ENCODE peak calls at places on chromosomes 7 and 10, in six cellular contexts. I is keratinocyte; L is neuronal stem cell; O is CD8-positive, alpha-beta T cell; Y is ascending aorta; X is A549. U is an unnamed sample.

GRCh38 chr7:5210751-5211338 is 20.8 kb downstream of the WIPI2 start:
- DNase-seq in I (no peak), L (no peak), O (no peak), Y (no peak), X (no peak), U (no peak)

GRCh38 chr10:112653851-112654250 is 206.8 kb downstream of the VTI1A start:
- DNase-seq in I (no peak), L (no peak), O (no peak), Y (no peak), X (no peak), U (no peak)

GRCh38 chr7:38292442-38292841 is 19.0 kb upstream of the TARP start:
- DNase-seq in I (no peak), L (no peak), O (no peak), Y (no peak), X (no peak), U (no peak)

GRCh38 chr7:8177109-8177933 is 84.6 kb downstream of the ICA1 start:
- DNase-seq in I (no peak), L (no peak), O (no peak), Y (no peak), X (no peak), U (no peak)

GRCh38 chr7:148914208-148914777 is 30.2 kb upstream of the EZH2 start:
- DNase-seq in I (no peak), L (no peak), O (no peak), Y (no peak), X (peak; percentile 18), U (no peak)

GRCh38 chr7:80781561-80781979 is 137.3 kb downstream of the SEMA3C start:
- DNase-seq in I (peak; percentile 55), L (no peak), O (no peak), Y (no peak), X (peak; percentile 76), U (peak; percentile 84)

GRCh38 chr7:43612599-43613589 is 30.0 kb downstream of the STK17A start:
- DNase-seq in I (no peak), L (no peak), O (no peak), Y (no peak), X (no peak), U (no peak)

GRCh38 chr10:112565434-112566053 is 118.5 kb downstream of the VTI1A start:
- DNase-seq in I (peak; percentile 23), L (peak; percentile 58), O (no peak), Y (no peak), X (peak; percentile 81), U (no peak)

GRCh38 chr7:434891-435486 is 84.7 kb downstream of the PDGFA start:
- DNase-seq in I (no peak), L (no peak), O (no peak), Y (no peak), X (no peak), U (no peak)

GRCh38 chr7:116911799-116912198 is 41.5 kb upstream of the ST7 start:
- DNase-seq in I (no peak), L (no peak), O (no peak), Y (no peak), X (no peak), U (no peak)

GRCh38 chr10:60114765-60115586 is 208.6 kb upstream of the CCDC6 start:
- DNase-seq in I (no peak), L (peak; percentile 31), O (no peak), Y (no peak), X (peak; percentile 58), U (no peak)

GRCh38 chr7:69411018-69411417 is 187.3 kb upstream of the AUTS2 start:
- DNase-seq in I (no peak), L (no peak), O (no peak), Y (no peak), X (no peak), U (no peak)

GRCh38 chr10:70679498-70679897 is 7.2 kb downstream of the ADAMTS14 start:
- DNase-seq in I (no peak), L (no peak), O (no peak), Y (no peak), X (no peak), U (no peak)

GRCh38 chr10:30829921-30830671 is 200.5 kb upstream of the LYZL2 start:
- DNase-seq in I (no peak), L (no peak), O (no peak), Y (no peak), X (no peak), U (no peak)

GRCh38 chr7:154990964-154991514 is 11.9 kb downstream of the PAXIP1 start:
- DNase-seq in I (no peak), L (no peak), O (no peak), Y (no peak), X (no peak), U (no peak)

GRCh38 chr10:70321897-70322890 is 38.4 kb upstream of the NPFFR1 start:
- DNase-seq in I (no peak), L (no peak), O (no peak), Y (no peak), X (no peak), U (no peak)

GRCh38 chr10:95290801-95291633 is at the start of gene PDLIM1:
- DNase-seq in I (no peak), L (no peak), O (peak; percentile 9), Y (no peak), X (peak; percentile 72), U (peak; percentile 59)

GRCh38 chr10:29736325-29737208 is 101.8 kb upstream of the SVIL start:
- DNase-seq in I (no peak), L (peak; percentile 58), O (no peak), Y (no peak), X (peak; percentile 53), U (peak; percentile 46)

GRCh38 chr10:71998840-71999194 is 34.6 kb downstream of the CHST3 start:
- DNase-seq in I (peak; percentile 87), L (no peak), O (no peak), Y (no peak), X (peak; percentile 60), U (no peak)

GRCh38 chr10:122343936-122344335 is 30.6 kb upstream of the PLEKHA1 start:
- DNase-seq in I (no peak), L (no peak), O (no peak), Y (no peak), X (no peak), U (no peak)

GRCh38 chr10:70125918-70126590 is 6.6 kb downstream of the AIFM2 start:
- DNase-seq in I (no peak), L (no peak), O (no peak), Y (no peak), X (no peak), U (no peak)

GRCh38 chr7:50394315-50394714 is 55.8 kb downstream of the FIGNL1 start:
- DNase-seq in I (no peak), L (no peak), O (no peak), Y (no peak), X (no peak), U (no peak)
- H3K4me1 ChIP-seq in I (no peaks in the 10 kb centered on the region), L (no peaks in the 10 kb centered on the region), O (peaks cover 86% of the 10 kb centered on the region), Y (no peaks in the 10 kb centered on the region), X (no peaks in the 10 kb centered on the region), U (no peaks in the 10 kb centered on the region)

GRCh38 chr7:129949292-129950133 is 3.2 kb downstream of the UBE2H start:
- DNase-seq in I (no peak), L (peak; percentile 60), O (no peak), Y (no peak), X (no peak), U (no peak)

GRCh38 chr7:129948338-129948737 is 4.4 kb downstream of the UBE2H start:
- DNase-seq in I (no peak), L (no peak), O (no peak), Y (no peak), X (no peak), U (peak; percentile 13)

GRCh38 chr7:129947701-129948100 is 5.1 kb downstream of the UBE2H start:
- DNase-seq in I (no peak), L (no peak), O (no peak), Y (peak; percentile 23), X (no peak), U (no peak)

GRCh38 chr7:129950191-129950940 is 2.4 kb downstream of the UBE2H start:
- DNase-seq in I (no peak), L (peak; percentile 33), O (no peak), Y (no peak), X (no peak), U (no peak)

DNA sequence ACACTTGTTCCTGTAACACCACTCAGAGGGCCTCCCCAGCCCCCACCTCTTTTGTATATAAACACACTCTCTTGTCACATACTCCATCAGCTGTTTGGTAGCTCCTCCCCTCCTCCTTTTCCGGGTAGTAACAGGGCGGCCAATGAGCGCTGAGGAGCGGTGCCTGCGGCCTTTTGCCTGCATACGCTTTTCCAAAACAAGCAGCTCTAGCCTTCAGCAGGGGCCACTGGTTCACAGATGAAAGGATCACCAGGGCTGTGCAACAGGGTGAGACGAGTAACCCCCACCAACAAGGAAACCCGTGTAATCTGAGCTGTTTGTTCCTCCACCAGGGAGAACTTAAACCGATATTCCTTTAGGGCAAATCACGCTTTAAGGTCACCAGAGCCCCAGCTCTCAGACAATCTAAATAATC is 3.9 kb downstream of the UBE2H start:
- DNase-seq in I (no peak), L (peak; percentile 81), O (peak; percentile 71), Y (peak; percentile 79), X (peak; percentile 94), U (peak; percentile 91)
- H3K4me1 ChIP-seq in I (peaks cover 23% of the 10 kb centered on the region), L (peaks cover 9% of the 10 kb centered on the region), O (peaks cover 42% of the 10 kb centered on the region), Y (peaks cover 8% of the 10 kb centered on the region), X (peaks cover 32% of the 10 kb centered on the region), U (no peaks in the 10 kb centered on the region)

GRCh38 chr10:80171248-80171660 is 34.1 kb downstream of the ANXA11 start:
- DNase-seq in I (peak; percentile 40), L (no peak), O (no peak), Y (no peak), X (no peak), U (peak; percentile 41)
- H3K4me1 ChIP-seq in I (peaks cover 25% of the 10 kb centered on the region), L (peaks cover 4% of the 10 kb centered on the region), O (peaks cover 6% of the 10 kb centered on the region), Y (peaks cover 15% of the 10 kb centered on the region), X (no peaks in the 10 kb centered on the region), U (no peaks in the 10 kb centered on the region)

GRCh38 chr10:6086375-6087233 is 2.2 kb upstream of the RBM17 start:
- DNase-seq in I (peak; percentile 50), L (peak; percentile 62), O (peak; percentile 81), Y (peak; percentile 60), X (peak; percentile 93), U (peak; percentile 69)

GRCh38 chr10:6092731-6093130 is 3.9 kb downstream of the RBM17 start:
- DNase-seq in I (no peak), L (no peak), O (no peak), Y (no peak), X (no peak), U (no peak)

GRCh38 chr10:6091630-6092029 is 2.8 kb downstream of the RBM17 start:
- DNase-seq in I (no peak), L (no peak), O (no peak), Y (no peak), X (no peak), U (no peak)

GRCh38 chr10:6089334-6090219 is 743 bp downstream of the RBM17 start:
- DNase-seq in I (peak; percentile 25), L (peak; percentile 26), O (no peak), Y (no peak), X (no peak), U (no peak)

DNA sequence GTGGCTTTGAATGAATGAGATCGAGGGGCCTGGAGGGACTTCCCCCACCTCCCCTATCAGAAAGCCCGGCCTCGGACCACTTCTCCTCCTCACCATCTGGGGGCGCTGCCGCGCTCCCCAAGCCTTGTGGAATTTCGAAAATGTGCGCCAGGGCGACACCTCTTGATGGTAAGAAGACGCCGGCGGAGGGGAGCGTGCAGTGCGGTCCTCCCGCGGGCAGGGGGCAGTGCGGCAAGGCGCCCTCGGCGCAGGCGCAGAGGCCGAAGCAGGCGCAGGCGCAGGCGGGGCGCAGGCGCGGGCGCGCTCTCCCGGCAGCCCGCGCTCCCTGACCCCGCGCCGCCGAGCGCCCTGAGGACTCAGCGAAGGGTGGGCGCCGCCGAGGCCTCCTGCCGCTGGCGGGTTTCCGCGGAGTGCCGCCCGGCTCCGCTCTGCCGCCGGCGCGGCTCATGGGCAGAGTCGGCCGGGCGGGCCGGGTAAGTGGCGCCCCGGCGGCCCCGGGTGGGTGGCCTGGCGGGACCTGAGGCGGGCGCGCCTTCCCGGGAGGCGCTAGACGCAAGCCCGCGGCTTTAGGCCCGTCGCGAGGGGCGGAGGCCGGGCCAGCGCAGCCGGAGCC is at the start of gene RBM17:
- DNase-seq in I (peak; percentile 78), L (peak; percentile 98), O (peak; percentile 98), Y (peak; percentile 86), X (peak; percentile 97), U (peak; percentile 95)
- H3K4me1 ChIP-seq in I (peaks cover 17% of the 10 kb centered on the region), L (peaks cover 5% of the 10 kb centered on the region), O (peaks cover 48% of the 10 kb centered on the region), Y (peaks cover 4% of the 10 kb centered on the region), X (peaks cover 35% of the 10 kb centered on the region), U (no peaks in the 10 kb centered on the region)